ENCODE peak calls at places on chromosomes 3 and 15, in seven cellular contexts. G, T, H, R, O, Q and P are unnamed samples.

GRCh38 chr3:103421460-103421859 is 986.6 kb downstream of the ZPLD1 start:
- DNase-seq in G (no peak), T (no peak), H (no peak), R (no peak), O (no peak), Q (no peak), P (no peak)

GRCh38 chr3:114290911-114291901 is 2.6 kb upstream of the TIGIT start:
- DNase-seq in G (peak), T (peak), H (peak), R (peak), O (peak), Q (peak), P (peak)

GRCh38 chr3:49840371-49840770 is 16.0 kb downstream of the TRAIP start:
- DNase-seq in G (no peak), T (no peak), H (no peak), R (no peak), O (no peak), Q (no peak), P (no peak)

GRCh38 chr3:16883057-16883725 is 1.6 kb upstream of the PLCL2 start:
- DNase-seq in G (peak), T (peak), H (peak), R (no peak), O (no peak), Q (no peak), P (no peak)

GRCh38 chr3:146322216-146322615 is 71.3 kb upstream of the PLSCR4 start:
- DNase-seq in G (no peak), T (no peak), H (no peak), R (no peak), O (no peak), Q (no peak), P (no peak)

GRCh38 chr3:138898301-138898700 is 48.6 kb downstream of the FOXL2 start:
- DNase-seq in G (no peak), T (no peak), H (no peak), R (peak), O (no peak), Q (no peak), P (no peak)

GRCh38 chr15:45101749-45102148 is 12.2 kb downstream of the DUOX2 start:
- DNase-seq in G (no peak), T (no peak), H (no peak), R (no peak), O (no peak), Q (no peak), P (no peak)

GRCh38 chr3:147411777-147412176 is 2.6 kb downstream of the ZIC1 start:
- DNase-seq in G (no peak), T (peak), H (no peak), R (no peak), O (no peak), Q (no peak), P (no peak)

GRCh38 chr3:14788644-14789043 is 30.1 kb upstream of the FGD5 start:
- DNase-seq in G (no peak), T (no peak), H (no peak), R (no peak), O (peak), Q (no peak), P (peak)

GRCh38 chr3:196400331-196400730 is 31.9 kb downstream of the UBXN7 start:
- DNase-seq in G (no peak), T (no peak), H (no peak), R (no peak), O (no peak), Q (no peak), P (no peak)

GRCh38 chr3:127849368-127849767 is 27.1 kb upstream of the MGLL start:
- DNase-seq in G (no peak), T (no peak), H (no peak), R (no peak), O (no peak), Q (no peak), P (no peak)

GRCh38 chr15:93247466-93248121 is 158.6 kb upstream of the RGMA start:
- DNase-seq in G (no peak), T (no peak), H (no peak), R (no peak), O (no peak), Q (no peak), P (no peak)

GRCh38 chr15:74315626-74316025 is 51.8 kb downstream of the CYP11A1 start:
- DNase-seq in G (no peak), T (no peak), H (no peak), R (no peak), O (no peak), Q (no peak), P (no peak)

GRCh38 chr15:74316116-74316515 is 51.3 kb downstream of the CYP11A1 start:
- DNase-seq in G (no peak), T (no peak), H (no peak), R (peak), O (no peak), Q (no peak), P (no peak)

GRCh38 chr15:74312445-74313007 is 54.9 kb downstream of the CYP11A1 start:
- DNase-seq in G (no peak), T (no peak), H (peak), R (no peak), O (no peak), Q (no peak), P (no peak)

GRCh38 chr15:74313889-74314288 is 53.6 kb downstream of the CYP11A1 start:
- DNase-seq in G (no peak), T (no peak), H (no peak), R (no peak), O (no peak), Q (no peak), P (no peak)

DNA sequence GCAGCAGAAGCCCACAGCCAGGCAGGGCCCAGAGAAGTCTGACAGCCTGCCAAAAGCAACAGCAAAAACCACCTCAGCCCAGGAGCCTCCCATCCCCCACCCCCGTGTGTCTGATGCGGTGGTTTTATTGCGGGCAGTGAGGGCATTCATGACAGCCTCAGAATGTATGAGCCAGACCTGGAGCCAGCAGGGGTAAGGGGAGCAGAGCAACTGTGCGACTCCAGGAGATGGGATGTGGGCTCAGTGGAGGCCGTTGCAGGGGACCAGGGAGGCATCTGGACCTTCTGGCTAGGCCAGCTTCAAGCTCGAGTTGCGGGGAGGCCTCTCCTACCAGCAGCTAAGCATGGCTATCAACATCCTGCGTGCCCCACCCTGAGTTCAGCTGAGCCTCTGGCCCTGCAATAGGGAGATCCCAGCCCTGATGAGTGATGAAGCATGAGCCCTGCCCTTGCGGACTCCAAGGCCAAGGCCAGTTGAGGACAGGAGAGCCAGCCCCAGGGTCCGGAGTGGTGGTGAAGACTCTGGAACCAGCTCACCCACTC is 52.5 kb downstream of the CYP11A1 start:
- DNase-seq in G (no peak), T (no peak), H (no peak), R (peak), O (no peak), Q (no peak), P (no peak)
- H3K27ac ChIP-seq in G (no peak), T (no peak), H (no peak), R (no peak), O (no peak), Q (no peak), P (no peak)

DNA sequence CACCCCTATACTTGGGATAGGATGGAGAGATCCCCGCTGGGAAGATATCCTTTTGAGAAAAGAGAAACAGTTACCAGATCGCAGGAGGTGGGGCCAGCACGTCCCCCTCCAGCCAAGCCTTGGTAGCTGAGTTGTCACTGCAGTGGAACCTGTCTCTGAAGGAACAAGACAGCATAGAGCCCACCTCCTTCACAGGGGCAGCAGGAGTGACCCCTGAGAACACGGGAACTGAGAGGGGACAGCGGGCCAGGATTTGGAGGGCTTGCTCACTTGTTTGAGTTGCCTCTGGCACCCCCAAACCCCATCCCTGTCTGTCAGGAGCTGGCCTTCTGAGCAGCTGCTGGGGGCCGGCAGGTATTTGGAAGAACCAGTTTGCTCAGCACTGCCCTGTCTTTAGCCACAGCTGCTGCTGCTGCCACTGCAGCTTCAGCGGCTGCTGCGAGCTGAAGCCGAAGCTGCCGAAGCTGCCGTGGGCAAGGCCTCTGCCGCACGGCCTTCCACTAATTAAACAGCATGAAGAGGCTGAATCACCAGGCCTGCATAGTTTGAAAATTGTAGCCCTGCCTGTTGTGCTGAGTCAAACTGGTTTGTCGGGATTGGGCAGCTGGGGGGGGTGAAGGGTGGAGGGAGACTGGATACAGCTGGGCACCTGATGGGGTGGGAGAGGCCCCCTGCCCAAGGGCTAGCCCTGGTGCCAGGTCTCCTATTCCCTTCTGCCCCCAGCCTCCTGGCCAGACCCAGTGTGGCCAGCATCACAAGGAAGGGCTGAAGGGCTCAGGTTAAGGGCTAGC is 4.0 kb downstream of the EPHB3 start:
- DNase-seq in G (peak), T (peak), H (peak), R (peak), O (peak), Q (peak), P (no peak)
- H3K9ac ChIP-seq in G (peak), T (peak), H (peak), R (no peak), O (no peak), Q (peak), P (no peak)

GRCh38 chr3:185071401-185071800 is 81.5 kb downstream of the C3orf70 start:
- DNase-seq in G (no peak), T (peak), H (peak), R (no peak), O (no peak), Q (no peak), P (no peak)

GRCh38 chr3:185070491-185071335 is 82.1 kb downstream of the C3orf70 start:
- DNase-seq in G (peak), T (peak), H (peak), R (peak), O (no peak), Q (peak), P (no peak)

GRCh38 chr3:185076219-185076618 is 76.6 kb downstream of the C3orf70 start:
- DNase-seq in G (no peak), T (no peak), H (no peak), R (no peak), O (no peak), Q (no peak), P (no peak)

GRCh38 chr3:185079620-185080019 is 73.2 kb downstream of the C3orf70 start:
- DNase-seq in G (no peak), T (no peak), H (no peak), R (no peak), O (no peak), Q (no peak), P (no peak)

DNA sequence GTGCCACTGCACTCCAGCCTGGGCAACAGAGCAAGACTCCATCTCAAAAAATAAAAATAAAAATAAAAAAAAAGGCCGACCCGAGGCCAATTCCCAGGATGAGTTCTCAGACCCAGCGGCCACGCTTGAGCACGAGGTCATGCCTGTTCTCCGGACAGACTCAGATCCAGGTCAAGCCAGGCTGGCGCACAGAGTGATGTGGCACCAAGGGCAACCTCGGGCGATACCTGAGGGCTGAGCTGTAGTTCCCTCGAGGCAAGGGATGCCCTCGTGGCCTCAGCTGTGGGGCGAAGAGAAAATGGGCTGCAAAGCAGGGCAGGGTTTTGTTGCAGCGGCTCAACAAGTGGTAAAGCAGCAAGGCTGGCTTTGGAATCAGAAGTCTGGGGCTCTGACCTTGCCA is 77.3 kb downstream of the C3orf70 start:
- DNase-seq in G (no peak), T (no peak), H (no peak), R (no peak), O (peak), Q (no peak), P (no peak)
- H3K27ac ChIP-seq in G (no peak), T (no peak), H (no peak), R (no peak), O (no peak), Q (no peak), P (no peak)

GRCh38 chr15:77624868-77625267 is 7.8 kb downstream of the LINGO1 start:
- DNase-seq in G (no peak), T (no peak), H (peak), R (no peak), O (no peak), Q (no peak), P (no peak)

GRCh38 chr15:77621847-77622211 is 10.9 kb downstream of the LINGO1 start:
- DNase-seq in G (no peak), T (no peak), H (no peak), R (no peak), O (no peak), Q (no peak), P (no peak)

GRCh38 chr15:77622212-77622941 is 10.3 kb downstream of the LINGO1 start:
- DNase-seq in G (peak), T (peak), H (peak), R (no peak), O (peak), Q (no peak), P (no peak)

GRCh38 chr15:77623878-77624524 is 8.7 kb downstream of the LINGO1 start:
- DNase-seq in G (peak), T (no peak), H (peak), R (no peak), O (no peak), Q (no peak), P (no peak)

DNA sequence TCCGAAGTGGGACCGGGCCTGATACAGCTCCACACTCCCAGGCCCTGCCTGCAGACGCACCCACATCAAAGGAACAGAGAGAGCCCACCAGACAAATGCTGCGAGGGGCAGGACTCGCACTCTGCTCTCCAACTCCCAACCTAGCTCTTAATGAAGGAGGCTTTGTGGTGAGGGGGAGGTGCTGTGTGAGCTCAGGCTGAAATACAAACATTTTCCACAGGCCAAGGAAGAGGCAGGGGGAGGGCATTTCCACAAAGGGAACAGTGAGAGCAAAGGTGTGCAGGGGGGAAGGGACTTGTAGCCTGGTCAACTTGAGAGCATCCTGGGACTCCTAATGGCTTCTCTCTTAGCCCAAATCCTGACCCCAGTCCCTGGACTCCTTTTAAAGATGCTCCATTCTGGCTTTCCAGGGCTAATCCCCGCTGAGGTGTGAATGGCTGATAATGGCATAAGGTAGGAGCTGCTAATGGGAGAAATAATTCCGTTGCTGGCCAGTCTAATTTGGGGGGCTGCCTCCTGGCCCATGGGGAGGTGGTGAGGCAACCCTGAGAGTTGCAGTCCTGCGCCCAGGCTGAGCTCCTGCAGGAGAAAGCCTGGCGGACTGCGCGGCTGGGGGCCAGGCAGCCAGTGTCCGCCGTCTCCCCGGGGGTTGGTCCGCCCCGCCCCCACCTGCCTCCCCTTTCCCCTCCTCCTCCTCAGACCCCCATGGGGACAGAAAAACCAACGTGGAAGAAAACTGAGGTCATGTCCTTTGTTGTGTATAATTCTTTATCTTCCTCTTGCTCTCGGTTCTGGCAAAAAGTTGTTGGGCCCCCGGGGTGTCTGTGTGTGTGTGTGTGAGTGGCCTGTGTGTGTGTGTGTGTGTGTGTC is 9.5 kb downstream of the LINGO1 start:
- DNase-seq in G (peak), T (peak), H (peak), R (no peak), O (no peak), Q (no peak), P (no peak)
- H3K9ac ChIP-seq in G (no peak), T (no peak), H (no peak), R (no peak), O (no peak), Q (no peak), P (no peak)

GRCh38 chr3:66409771-66410355 is 91.0 kb downstream of the LRIG1 start:
- DNase-seq in G (no peak), T (no peak), H (no peak), R (no peak), O (no peak), Q (no peak), P (no peak)
- H3K27ac ChIP-seq in G (no peak), T (no peak), H (no peak), R (no peak), O (no peak), Q (no peak), P (peak)

GRCh38 chr15:69452702-69453513 is at the start of gene RPLP1:
- DNase-seq in G (peak), T (peak), H (peak), R (peak), O (peak), Q (peak), P (peak)

GRCh38 chr15:69456208-69457166 is 3.9 kb downstream of the RPLP1 start:
- DNase-seq in G (no peak), T (no peak), H (no peak), R (no peak), O (no peak), Q (no peak), P (no peak)

GRCh38 chr15:69457304-69458280 is 5.0 kb downstream of the RPLP1 start:
- DNase-seq in G (peak), T (peak), H (no peak), R (no peak), O (no peak), Q (no peak), P (peak)

GRCh38 chr15:69451951-69452701 is 492 bp upstream of the RPLP1 start:
- DNase-seq in G (no peak), T (no peak), H (peak), R (peak), O (peak), Q (no peak), P (peak)

DNA sequence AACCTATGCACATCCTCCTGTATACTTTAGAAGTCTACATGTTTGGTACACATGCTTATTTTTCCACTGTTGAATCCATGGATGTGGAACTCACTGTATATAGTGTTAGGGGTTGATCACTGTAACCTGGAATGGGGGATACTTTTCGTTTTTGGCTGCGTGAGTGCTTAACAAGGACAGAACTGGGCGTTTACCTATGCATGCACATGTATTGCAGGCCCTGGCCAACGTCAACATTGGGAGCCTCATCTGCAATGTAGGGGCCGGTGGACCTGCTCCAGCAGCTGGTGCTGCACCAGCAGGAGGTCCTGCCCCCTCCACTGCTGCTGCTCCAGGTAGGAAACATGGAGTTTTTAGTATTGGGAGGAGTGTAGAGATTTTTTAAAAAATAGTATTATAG is 2.3 kb downstream of the RPLP1 start:
- DNase-seq in G (no peak), T (no peak), H (no peak), R (no peak), O (no peak), Q (no peak), P (no peak)
- H3K9ac ChIP-seq in G (peak), T (peak), H (peak), R (no peak), O (no peak), Q (no peak), P (no peak)

GRCh38 chr15:52140646-52141045 is 28.1 kb upstream of the BCL2L10 start:
- DNase-seq in G (no peak), T (no peak), H (no peak), R (no peak), O (no peak), Q (no peak), P (no peak)
- H3K27ac ChIP-seq in G (no peak), T (no peak), H (no peak), R (no peak), O (no peak), Q (no peak), P (no peak)